ENCODE peak calls at places on chromosomes 13 and 19, in four cellular contexts. K is mucosa of descending colon, R is mesendoderm, U is HAP-1. M is an unnamed sample. For H3K4me1, the result is how much of the 10 kb centered on the place peaks cover.

GRCh38 chr13:38530492-38530891 is 156.4 kb upstream of the FREM2 start:
- DNase-seq in K (no peak), R (no peak), U (no peak), M (no peak)

GRCh38 chr13:39527961-39528720 is 74.9 kb downstream of the LHFPL6 start:
- DNase-seq in K (no peak), R (peak), U (no peak), M (no peak)

GRCh38 chr19:8615813-8616596 is 5.5 kb upstream of the ADAMTS10 start:
- DNase-seq in K (peak), R (peak), U (peak), M (peak)

GRCh38 chr13:101982903-101983302 is 418.9 kb downstream of the FGF14 start:
- DNase-seq in K (no peak), R (no peak), U (no peak), M (no peak)

GRCh38 chr13:81393110-81393509 is 1052.2 kb upstream of the SPRY2 start:
- DNase-seq in K (no peak), R (no peak), U (no peak), M (no peak)

GRCh38 chr19:36719687-36720556 is 32.5 kb downstream of the ZNF567 start:
- DNase-seq in K (no peak), R (peak), U (no peak), M (no peak)

GRCh38 chr19:29793116-29793727 is 18.6 kb upstream of the CCNE1 start:
- DNase-seq in K (no peak), R (no peak), U (no peak), M (no peak)

GRCh38 chr19:3785938-3786824 is at the start of gene MATK:
- DNase-seq in K (no peak), R (no peak), U (peak), M (peak)

GRCh38 chr13:98585946-98586345 is 9.0 kb upstream of the STK24 start:
- DNase-seq in K (no peak), R (no peak), U (no peak), M (no peak)

GRCh38 chr19:35114656-35115537 is 726 bp upstream of the FXYD3 start:
- DNase-seq in K (peak), R (peak), U (peak), M (peak)

GRCh38 chr13:29577135-29578051 is 18.1 kb downstream of the SLC7A1 start:
- DNase-seq in K (no peak), R (no peak), U (no peak), M (no peak)

GRCh38 chr13:38819053-38819452 is 132.2 kb downstream of the FREM2 start:
- DNase-seq in K (no peak), R (no peak), U (peak), M (peak)

GRCh38 chr13:44046428-44046827 is 166.7 kb downstream of the LACC1 start:
- DNase-seq in K (no peak), R (no peak), U (no peak), M (no peak)

GRCh38 chr13:36530050-36530789 is 97.9 kb downstream of the CCNA1 start:
- DNase-seq in K (no peak), R (peak), U (no peak), M (peak)

GRCh38 chr13:80180745-80181144 is 160.2 kb downstream of the SPRY2 start:
- DNase-seq in K (no peak), R (no peak), U (no peak), M (no peak)

GRCh38 chr19:36972594-36972993 is 56.5 kb downstream of the ZNF568 start:
- DNase-seq in K (no peak), R (peak), U (no peak), M (no peak)

GRCh38 chr13:30735025-30735967 is at the start of gene ALOX5AP:
- DNase-seq in K (no peak), R (no peak), U (no peak), M (no peak)

GRCh38 chr19:35090160-35090794 is 25.3 kb upstream of the FXYD3 start:
- DNase-seq in K (no peak), R (peak), U (peak), M (peak)

GRCh38 chr19:49057636-49058234 is at the start of gene CGB7:
- DNase-seq in K (peak), R (peak), U (peak), M (peak)

GRCh38 chr13:50613356-50613831 is 230.1 kb downstream of the DLEU7 start:
- DNase-seq in K (no peak), R (no peak), U (no peak), M (no peak)

GRCh38 chr19:13788991-13789390 is 6.3 kb upstream of the ZSWIM4 start:
- DNase-seq in K (no peak), R (no peak), U (no peak), M (no peak)

GRCh38 chr13:71624641-71625040 is 242.4 kb downstream of the DACH1 start:
- DNase-seq in K (no peak), R (peak), U (no peak), M (peak)

GRCh38 chr13:111284579-111284978 is 35.9 kb upstream of the TEX29 start:
- DNase-seq in K (no peak), R (no peak), U (no peak), M (no peak)

GRCh38 chr19:33300016-33300981 is 2.0 kb downstream of the CEBPA start:
- DNase-seq in K (peak), R (no peak), U (peak), M (no peak)

GRCh38 chr19:4066682-4067395 is at the start of gene ZBTB7A:
- DNase-seq in K (peak), R (peak), U (peak), M (peak)

GRCh38 chr13:79541426-79542049 is 60.6 kb downstream of the NDFIP2 start:
- DNase-seq in K (no peak), R (peak), U (peak), M (peak)

GRCh38 chr13:83794627-83795026 is 87.6 kb downstream of the SLITRK1 start:
- DNase-seq in K (no peak), R (no peak), U (no peak), M (no peak)

GRCh38 chr19:37309834-37310575 is 60.9 kb upstream of the ZNF527 start:
- DNase-seq in K (no peak), R (peak), U (no peak), M (no peak)

GRCh38 chr13:75693227-75693626 is 57.1 kb downstream of the LMO7 start:
- DNase-seq in K (no peak), R (no peak), U (no peak), M (no peak)

GRCh38 chr13:38921081-38921480 is 69.5 kb downstream of the STOML3 start:
- DNase-seq in K (no peak), R (no peak), U (no peak), M (no peak)

GRCh38 chr13:99002191-99002710 is 24.4 kb upstream of the DOCK9 start:
- DNase-seq in K (no peak), R (no peak), U (no peak), M (no peak)

GRCh38 chr13:21013682-21014038 is 47.7 kb downstream of the LATS2 start:
- DNase-seq in K (no peak), R (no peak), U (no peak), M (no peak)

GRCh38 chr19:39325778-39326680 is 5.4 kb upstream of the LRFN1 start:
- DNase-seq in K (no peak), R (peak), U (peak), M (no peak)
- H3K4me3 ChIP-seq in K (no peak), R (no peak), U (no peak), M (no peak)

GRCh38 chr19:51551673-51552440 is 19.2 kb upstream of the ZNF175 start:
- DNase-seq in K (no peak), R (no peak), U (no peak), M (no peak)

GRCh38 chr19:51550848-51551672 is 19.6 kb upstream of the SIGLEC6 start:
- DNase-seq in K (no peak), R (no peak), U (no peak), M (no peak)

GRCh38 chr19:51549533-51550324 is 18.3 kb upstream of the SIGLEC6 start:
- DNase-seq in K (no peak), R (no peak), U (no peak), M (no peak)

GRCh38 chr19:51552608-51552995 is 18.5 kb upstream of the ZNF175 start:
- DNase-seq in K (no peak), R (no peak), U (no peak), M (no peak)

GRCh38 chr19:51552996-51553725 is 17.9 kb upstream of the ZNF175 start:
- DNase-seq in K (peak), R (peak), U (peak), M (peak)
- H3K4me1 ChIP-seq in K (under half), R (under half), U (under half), M (under half)

DNA sequence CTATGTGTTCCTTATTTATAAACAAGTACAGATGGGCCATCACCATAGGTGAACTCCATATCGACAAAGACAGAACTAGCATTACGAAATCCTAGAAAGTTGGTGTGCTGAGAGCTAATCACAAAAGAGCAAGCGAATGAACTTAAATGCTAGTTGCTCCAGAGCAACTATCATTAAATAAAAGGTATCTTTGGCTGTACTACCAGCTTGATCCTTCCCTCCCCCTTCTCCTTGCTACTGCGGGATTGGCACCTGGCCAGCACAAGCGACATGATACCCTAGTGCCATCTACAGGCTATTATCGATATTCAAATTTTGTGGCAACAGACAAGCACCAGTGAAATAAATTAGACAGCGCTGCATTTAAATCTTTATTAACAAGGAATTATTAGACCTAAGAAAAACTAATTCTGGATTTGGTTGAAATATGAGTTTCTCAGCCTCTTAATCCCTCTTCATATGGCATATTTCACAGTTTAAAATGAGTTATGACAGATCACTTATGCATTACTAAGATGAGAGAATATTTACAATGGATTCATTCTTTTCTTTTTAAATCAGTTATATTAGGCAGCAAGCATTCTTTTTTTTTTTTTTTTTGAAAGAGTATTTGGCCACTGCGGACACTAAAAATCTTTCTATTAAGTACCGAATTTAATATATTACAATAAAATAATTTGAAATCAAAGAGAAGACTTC is 5.8 kb downstream of the PCDH9 start:
- DNase-seq in K (peak), R (peak), U (peak), M (peak)
- H3K4me3 ChIP-seq in K (no peak), R (no peak), U (peak), M (no peak)

GRCh38 chr19:45798995-45799517 is 6.4 kb upstream of the DMWD start:
- DNase-seq in K (peak), R (peak), U (peak), M (peak)
- H3K4me1 ChIP-seq in K (under half), R (under half), U (under half), M (under half)

GRCh38 chr13:23560571-23561089 is 9.6 kb upstream of the TNFRSF19 start:
- DNase-seq in K (no peak), R (no peak), U (no peak), M (no peak)

GRCh38 chr13:23557043-23557442 is 13.2 kb upstream of the TNFRSF19 start:
- DNase-seq in K (no peak), R (no peak), U (no peak), M (no peak)

GRCh38 chr13:23561261-23561660 is 9.0 kb upstream of the TNFRSF19 start:
- DNase-seq in K (no peak), R (no peak), U (no peak), M (no peak)

GRCh38 chr13:23557733-23558132 is 12.5 kb upstream of the TNFRSF19 start:
- DNase-seq in K (no peak), R (no peak), U (no peak), M (no peak)

DNA sequence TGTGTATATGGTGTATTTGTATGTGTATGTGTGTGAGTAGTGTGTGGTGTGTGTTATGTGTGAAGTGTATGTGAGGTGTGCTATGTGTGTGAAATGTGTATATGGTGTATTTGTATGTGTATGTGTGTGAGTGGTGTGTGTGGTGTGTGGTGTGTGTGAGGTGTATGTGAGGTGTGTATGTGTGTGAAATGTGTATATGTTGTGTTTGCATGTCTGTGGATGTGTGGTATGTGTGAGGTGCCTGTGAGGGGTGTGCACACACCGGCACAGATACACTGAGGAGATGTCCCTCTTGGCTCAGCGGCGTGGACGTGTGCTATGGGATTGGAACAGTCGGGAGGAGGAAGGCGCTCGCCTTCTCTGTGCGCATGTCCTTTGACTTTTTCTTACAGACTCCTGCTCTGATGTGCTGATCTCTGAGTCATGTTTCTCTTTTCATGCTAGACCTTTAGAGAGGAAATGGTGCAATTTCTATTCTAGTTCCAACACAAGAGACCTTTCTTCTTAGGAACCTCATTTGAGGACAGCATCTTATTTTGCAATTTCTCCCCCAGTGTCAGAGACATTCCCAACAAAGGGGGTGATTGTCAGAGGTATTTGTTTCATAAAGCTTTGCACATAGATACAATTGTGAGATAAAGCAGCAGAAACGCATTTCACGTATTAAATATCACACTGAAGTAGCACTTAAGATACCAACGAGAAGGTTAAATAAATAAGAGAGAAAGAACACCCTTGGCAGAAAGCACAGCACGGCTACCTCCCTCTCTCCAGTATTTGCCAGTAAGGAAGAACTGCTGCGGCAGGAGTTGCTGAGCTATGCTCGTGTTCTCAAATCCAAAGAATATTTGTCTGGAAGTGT is 11.3 kb upstream of the TNFRSF19 start:
- DNase-seq in K (no peak), R (peak), U (peak), M (no peak)
- H3K4me3 ChIP-seq in K (no peak), R (no peak), U (no peak), M (no peak)

DNA sequence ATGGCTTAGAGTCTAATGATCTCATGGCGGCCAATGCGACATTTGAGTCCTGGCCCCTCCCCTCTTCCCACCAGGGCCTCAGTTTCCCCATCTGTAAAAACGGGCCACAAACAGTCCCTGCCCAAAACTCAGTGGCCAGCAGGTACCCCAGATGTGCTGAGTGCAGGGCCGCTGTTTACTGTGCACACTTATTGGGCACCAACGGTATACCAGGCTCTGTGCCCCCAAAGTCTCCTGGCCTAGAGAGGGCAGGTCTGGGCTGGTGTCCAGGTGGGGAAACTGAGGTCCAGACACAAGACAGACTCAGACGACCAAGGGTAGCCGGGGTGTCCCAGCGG is 23.6 kb upstream of the WDR18 start:
- DNase-seq in K (no peak), R (no peak), U (no peak), M (no peak)
- H3K4me1 ChIP-seq in K (under half), R (under half), U (under half), M (under half)

DNA sequence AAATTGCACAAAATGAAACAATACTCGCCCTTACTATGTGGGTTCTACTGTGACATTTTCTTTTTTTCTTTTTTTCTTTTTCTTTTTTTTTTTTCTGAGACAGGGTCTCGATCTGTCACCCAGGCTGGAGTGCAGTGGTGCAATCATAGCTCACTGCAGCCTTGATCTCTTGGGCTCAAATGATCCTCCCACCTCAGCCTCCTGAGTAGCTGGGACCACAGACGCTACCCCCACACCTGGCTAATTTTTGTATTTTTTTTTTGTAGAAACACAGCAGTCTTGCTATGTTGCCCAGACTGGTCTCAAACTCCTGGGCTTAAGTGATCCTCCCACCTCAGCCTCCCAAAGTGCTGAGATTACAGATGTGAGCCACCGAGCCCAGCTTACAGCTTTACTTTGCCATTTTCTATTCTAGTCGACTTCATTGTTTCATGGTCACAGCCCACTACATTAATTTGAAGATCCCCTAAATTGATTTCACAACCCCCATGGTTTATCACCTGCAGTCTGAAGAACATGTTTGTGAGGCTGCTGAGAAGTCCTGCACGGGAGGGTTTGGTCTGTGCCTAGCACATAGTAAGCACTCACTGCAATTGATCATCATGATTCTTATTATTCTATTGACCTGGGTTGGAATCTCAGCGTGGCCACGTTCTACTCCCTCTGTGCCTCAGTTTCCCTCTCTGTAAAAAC is 3.8 kb downstream of the BCL3 start:
- DNase-seq in K (no peak), R (no peak), U (no peak), M (no peak)
- H3K4me3 ChIP-seq in K (no peak), R (no peak), U (no peak), M (no peak)

GRCh38 chr19:45152504-45153338 is 8.1 kb downstream of the NKPD1 start:
- DNase-seq in K (peak), R (peak), U (no peak), M (peak)
- H3K4me1 ChIP-seq in K (under half), R (under half), U (under half), M (under half)

GRCh38 chr13:85536706-85537105 is 262.5 kb downstream of the SLITRK6 start:
- DNase-seq in K (no peak), R (no peak), U (no peak), M (no peak)

GRCh38 chr13:85543144-85543543 is 256.1 kb downstream of the SLITRK6 start:
- DNase-seq in K (no peak), R (no peak), U (no peak), M (no peak)

GRCh38 chr13:85544756-85545155 is 254.5 kb downstream of the SLITRK6 start:
- DNase-seq in K (no peak), R (no peak), U (no peak), M (peak)

GRCh38 chr13:85538957-85539356 is 260.3 kb downstream of the SLITRK6 start:
- DNase-seq in K (no peak), R (no peak), U (no peak), M (no peak)

DNA sequence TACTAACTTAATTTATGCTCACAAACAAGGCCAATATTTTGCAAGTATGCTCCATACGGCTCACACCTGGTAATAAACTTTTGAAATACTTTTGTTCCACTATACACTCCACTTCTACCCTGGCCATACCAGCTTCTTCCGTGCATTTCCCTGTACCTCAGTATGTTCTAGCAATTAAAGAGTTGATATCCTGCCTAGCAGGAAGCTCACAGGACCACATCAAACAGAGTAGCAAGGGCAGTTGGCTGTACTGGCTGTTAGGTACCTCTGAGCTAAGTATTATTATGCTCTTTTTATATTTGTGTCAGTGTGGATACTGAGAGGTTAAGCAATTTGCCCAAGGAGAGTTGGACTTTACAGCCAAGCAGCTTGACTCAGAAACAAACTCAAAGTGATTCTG is 257.7 kb downstream of the SLITRK6 start:
- DNase-seq in K (no peak), R (no peak), U (no peak), M (no peak)
- H3K4me3 ChIP-seq in K (no peak), R (no peak), U (no peak), M (no peak)

GRCh38 chr13:97266328-97266727 is 44.2 kb downstream of the MBNL2 start:
- DNase-seq in K (no peak), R (peak), U (no peak), M (peak)
- H3K4me1 ChIP-seq in K (under half), R (under half), U (under half), M (under half)